ENCODE peak calls at places on chromosomes 3 and 15, in nine cellular contexts. A is prostate gland, T is AG09309, C is coronary artery, P is GM12865, Y is upper lobe of left lung, Z is AG04450, X is esophagus squamous epithelium, O is Peyer's patch. F is an unnamed sample.

GRCh38 chr3:29280675-29281264 is at the start of gene RBMS3:
- DNase-seq in Y (no peak), Z (peak; percentile 91), P (peak; percentile 74), X (no peak), O (peak; percentile 59), T (peak; percentile 91), A (peak; percentile 83), C (peak; percentile 95), F (no peak)

GRCh38 chr15:72991026-72991425 is 61.2 kb upstream of the NEO1 start:
- DNase-seq in P (no peak), T (no peak), Y (no peak), O (no peak), X (no peak), C (no peak), A (no peak), Z (no peak), F (no peak)

GRCh38 chr3:111472556-111472955 is 69.4 kb upstream of the CD96 start:
- DNase-seq in P (no peak), T (no peak), C (no peak), X (no peak), Z (no peak), Y (no peak), O (no peak), A (no peak), F (no peak)

GRCh38 chr3:65371053-65371452 is 667.7 kb downstream of the MAGI1 start:
- DNase-seq in Y (no peak), O (no peak), A (no peak), P (no peak), C (no peak), X (no peak), T (no peak), Z (no peak), F (no peak)

GRCh38 chr3:16378415-16378814 is 113.4 kb downstream of the OXNAD1 start:
- DNase-seq in X (no peak), T (no peak), C (no peak), A (no peak), Z (no peak), P (peak; percentile 21), Y (no peak), O (no peak), F (no peak)

GRCh38 chr15:96331942-96332853 is 1.7 kb downstream of the NR2F2 start:
- DNase-seq in Z (no peak), Y (peak; percentile 87), A (no peak), O (no peak), T (no peak), C (peak; percentile 67), P (no peak), X (no peak), F (no peak)

GRCh38 chr3:192514754-192515660 is 212.3 kb downstream of the FGF12 start:
- DNase-seq in X (no peak), C (no peak), T (no peak), A (no peak), O (peak; percentile 52), Y (peak; percentile 82), P (peak; percentile 1), Z (no peak), F (no peak)

GRCh38 chr3:107899996-107900651 is 190.7 kb downstream of the CD47 start:
- DNase-seq in X (no peak), Y (no peak), C (no peak), P (no peak), T (no peak), O (no peak), A (no peak), Z (no peak), F (no peak)

GRCh38 chr3:4587061-4587837 is 94.1 kb downstream of the ITPR1 start:
- DNase-seq in X (no peak), C (no peak), Z (no peak), Y (no peak), O (no peak), P (no peak), T (no peak), A (no peak), F (no peak)

GRCh38 chr3:129343643-129344360 is 65.1 kb downstream of the HMCES start:
- DNase-seq in Z (no peak), A (no peak), P (no peak), C (no peak), X (no peak), O (peak; percentile 64), T (no peak), Y (peak; percentile 90), F (peak; percentile 25)

GRCh38 chr3:37024092-37024491 is 30.8 kb downstream of the MLH1 start:
- DNase-seq in C (no peak), A (no peak), T (no peak), X (no peak), P (no peak), Z (no peak), Y (no peak), O (no peak), F (no peak)

GRCh38 chr15:70245932-70246622 is 148.4 kb upstream of the TLE3 start:
- DNase-seq in O (no peak), X (no peak), P (peak; percentile 70), C (no peak), Z (no peak), A (no peak), Y (peak; percentile 75), T (no peak), F (peak; percentile 16)

GRCh38 chr3:94607778-94608177 is 544.9 kb downstream of the NSUN3 start:
- DNase-seq in P (no peak), C (no peak), O (no peak), Y (no peak), Z (no peak), X (no peak), T (no peak), A (no peak), F (no peak)

GRCh38 chr3:119443179-119443578 is 20.2 kb downstream of the TMEM39A start:
- DNase-seq in T (no peak), Y (no peak), O (no peak), Z (no peak), X (no peak), C (no peak), A (no peak), P (no peak), F (no peak)

GRCh38 chr3:98986073-98986472 is 84.6 kb upstream of the DCBLD2 start:
- DNase-seq in Z (peak; percentile 91), O (no peak), C (no peak), A (no peak), X (no peak), T (no peak), Y (no peak), P (no peak), F (no peak)

GRCh38 chr3:153315781-153316180 is 153.8 kb downstream of the RAP2B start:
- DNase-seq in T (peak; percentile 87), A (no peak), P (no peak), X (no peak), Y (no peak), O (no peak), Z (peak; percentile 11), C (no peak), F (no peak)

GRCh38 chr3:120596116-120596852 is at the start of gene NDUFB4:
- DNase-seq in X (peak; percentile 76), A (peak; percentile 96), P (peak; percentile 99), O (peak; percentile 95), Y (peak; percentile 92), T (peak; percentile 95), C (peak; percentile 96), Z (peak; percentile 98), F (peak; percentile 89)

GRCh38 chr15:68589783-68590710 is 11.3 kb downstream of the CORO2B start:
- DNase-seq in O (peak; percentile 35), A (no peak), P (no peak), C (no peak), T (no peak), X (no peak), Y (peak; percentile 51), Z (no peak), F (no peak)

GRCh38 chr15:38520035-38520434 is 44.6 kb downstream of the RASGRP1 start:
- DNase-seq in O (no peak), P (no peak), Z (no peak), X (no peak), A (no peak), T (no peak), C (no peak), Y (no peak), F (no peak)

GRCh38 chr3:36944012-36944640 is 728 bp downstream of the TRANK1 start:
- DNase-seq in Y (no peak), A (peak; percentile 41), P (peak; percentile 22), O (peak; percentile 79), C (peak; percentile 81), Z (no peak), X (no peak), T (no peak), F (peak; percentile 44)

GRCh38 chr15:74262635-74263034 is 26.5 kb downstream of the CCDC33 start:
- DNase-seq in Y (no peak), C (no peak), A (no peak), O (no peak), Z (no peak), P (no peak), X (no peak), T (no peak), F (no peak)

GRCh38 chr3:194312743-194313281 is 38.3 kb downstream of the CPN2 start:
- DNase-seq in Y (peak; percentile 46), A (peak; percentile 89), C (no peak), T (no peak), P (no peak), O (no peak), X (no peak), Z (no peak), F (no peak)

GRCh38 chr3:56802793-56803192 is 1.0 kb upstream of the ARHGEF3 start:
- DNase-seq in A (no peak), P (no peak), O (no peak), X (no peak), Y (no peak), Z (no peak), T (no peak), C (no peak), F (no peak)

GRCh38 chr3:19901337-19901736 is 32.7 kb downstream of the EFHB start:
- DNase-seq in Y (no peak), Z (no peak), O (no peak), C (no peak), P (no peak), T (no peak), X (no peak), A (no peak), F (no peak)
- TF ChIP-seq CTCF in Y (no peak), Z (no peak), O (no peak), C (no peak), P (no peak), T (no peak), X (no peak), A (no peak), F (no peak)

GRCh38 chr15:71841563-71841962 is 31.2 kb downstream of the NR2E3 start:
- DNase-seq in O (no peak), C (no peak), Z (no peak), A (no peak), Y (no peak), P (no peak), X (no peak), T (no peak), F (no peak)
- TF ChIP-seq CTCF in O (no peak), C (no peak), Z (no peak), A (no peak), Y (no peak), P (no peak), X (no peak), T (no peak), F (no peak)

GRCh38 chr3:23668430-23668904 is 137.3 kb upstream of the UBE2E1 start:
- DNase-seq in O (no peak), Z (peak; percentile 60), P (peak; percentile 48), X (no peak), C (no peak), A (no peak), Y (no peak), T (peak; percentile 81), F (no peak)
- TF ChIP-seq CTCF in O (no peak), Z (no peak), P (no peak), X (no peak), C (no peak), A (no peak), Y (no peak), T (no peak), F (no peak)

GRCh38 chr3:19256313-19256712 is 108.0 kb downstream of the KCNH8 start:
- DNase-seq in T (no peak), X (no peak), O (no peak), P (no peak), Y (no peak), Z (no peak), A (no peak), C (no peak), F (no peak)
- TF ChIP-seq CTCF in T (no peak), X (no peak), O (no peak), P (no peak), Y (no peak), Z (no peak), A (no peak), C (no peak), F (no peak)

F was measured in natural killer cell.